ENCODE peak calls at places on chromosomes 1 and 21, in eight cellular contexts. One of them, this sample, is unnamed.

GRCh38 chr1:110976089-110976488 is 12.4 kb upstream of the LRIF1 start:
- DNase-seq in prostate gland: no peak
- DNase-seq in kidney epithelial cell: no peak
- DNase-seq in GM23338: no peak
- DNase-seq in iPS DF 6.9: no peak
- DNase-seq in HL-60: no peak
- DNase-seq in GM12865: no peak
- DNase-seq in astrocyte of the cerebellum: no peak
- DNase-seq in this sample: no peak

GRCh38 chr1:226679853-226680516 is 59.1 kb downstream of the ITPKB start:
- DNase-seq in prostate gland: peak; percentile 85
- DNase-seq in kidney epithelial cell: no peak
- DNase-seq in GM23338: peak; percentile 99
- DNase-seq in iPS DF 6.9: peak; percentile 94
- DNase-seq in HL-60: peak; percentile 71
- DNase-seq in GM12865: peak; percentile 49
- DNase-seq in astrocyte of the cerebellum: peak; percentile 76
- DNase-seq in this sample: peak; percentile 83

GRCh38 chr21:29091032-29091431 is 17.6 kb upstream of the CCT8 start:
- DNase-seq in prostate gland: no peak
- DNase-seq in kidney epithelial cell: no peak
- DNase-seq in GM23338: no peak
- DNase-seq in iPS DF 6.9: no peak
- DNase-seq in HL-60: no peak
- DNase-seq in GM12865: no peak
- DNase-seq in astrocyte of the cerebellum: no peak
- DNase-seq in this sample: no peak

GRCh38 chr21:28068455-28069358 is 924.0 kb downstream of the LTN1 start:
- DNase-seq in prostate gland: no peak
- DNase-seq in kidney epithelial cell: no peak
- DNase-seq in GM23338: no peak
- DNase-seq in iPS DF 6.9: no peak
- DNase-seq in HL-60: no peak
- DNase-seq in GM12865: no peak
- DNase-seq in astrocyte of the cerebellum: no peak
- DNase-seq in this sample: no peak

GRCh38 chr1:51990478-51990965 is at the start of gene RAB3B:
- DNase-seq in prostate gland: peak; percentile 79
- DNase-seq in kidney epithelial cell: peak; percentile 43
- DNase-seq in GM23338: peak; percentile 95
- DNase-seq in iPS DF 6.9: peak; percentile 83
- DNase-seq in HL-60: peak; percentile 25
- DNase-seq in GM12865: peak; percentile 68
- DNase-seq in astrocyte of the cerebellum: peak; percentile 20
- DNase-seq in this sample: peak; percentile 55

GRCh38 chr1:151491641-151492040 is 19.5 kb upstream of the CGN start:
- DNase-seq in prostate gland: no peak
- DNase-seq in kidney epithelial cell: no peak
- DNase-seq in GM23338: no peak
- DNase-seq in iPS DF 6.9: no peak
- DNase-seq in HL-60: no peak
- DNase-seq in GM12865: no peak
- DNase-seq in astrocyte of the cerebellum: no peak
- DNase-seq in this sample: no peak

GRCh38 chr21:42833439-42833815 is 45.9 kb downstream of the WDR4 start:
- DNase-seq in prostate gland: no peak
- DNase-seq in kidney epithelial cell: no peak
- DNase-seq in GM23338: peak; percentile 47
- DNase-seq in iPS DF 6.9: no peak
- DNase-seq in HL-60: peak; percentile 67
- DNase-seq in GM12865: peak; percentile 77
- DNase-seq in astrocyte of the cerebellum: no peak
- DNase-seq in this sample: no peak

GRCh38 chr21:42861311-42862122 is 17.8 kb downstream of the WDR4 start:
- DNase-seq in prostate gland: no peak
- DNase-seq in kidney epithelial cell: no peak
- DNase-seq in GM23338: no peak
- DNase-seq in iPS DF 6.9: no peak
- DNase-seq in HL-60: no peak
- DNase-seq in GM12865: no peak
- DNase-seq in astrocyte of the cerebellum: no peak
- DNase-seq in this sample: no peak

GRCh38 chr1:240591552-240591951 is 20.4 kb downstream of the GREM2 start:
- DNase-seq in prostate gland: no peak
- DNase-seq in kidney epithelial cell: no peak
- DNase-seq in GM23338: no peak
- DNase-seq in iPS DF 6.9: no peak
- DNase-seq in HL-60: no peak
- DNase-seq in GM12865: no peak
- DNase-seq in astrocyte of the cerebellum: no peak
- DNase-seq in this sample: no peak

GRCh38 chr1:31830511-31830910 is 14.7 kb upstream of the SPOCD1 start:
- DNase-seq in prostate gland: no peak
- DNase-seq in kidney epithelial cell: no peak
- DNase-seq in GM23338: no peak
- DNase-seq in iPS DF 6.9: no peak
- DNase-seq in HL-60: no peak
- DNase-seq in GM12865: no peak
- DNase-seq in astrocyte of the cerebellum: no peak
- DNase-seq in this sample: peak; percentile 87

GRCh38 chr1:182588460-182589396 is at the start of gene RNASEL:
- DNase-seq in prostate gland: peak; percentile 76
- DNase-seq in kidney epithelial cell: peak; percentile 42
- DNase-seq in GM23338: peak; percentile 73
- DNase-seq in iPS DF 6.9: peak; percentile 35
- DNase-seq in HL-60: peak; percentile 76
- DNase-seq in GM12865: peak; percentile 73
- DNase-seq in astrocyte of the cerebellum: no peak
- DNase-seq in this sample: peak; percentile 86

GRCh38 chr1:48903291-48903690 is 126.6 kb upstream of the BEND5 start:
- DNase-seq in prostate gland: no peak
- DNase-seq in kidney epithelial cell: no peak
- DNase-seq in GM23338: no peak
- DNase-seq in iPS DF 6.9: no peak
- DNase-seq in HL-60: no peak
- DNase-seq in GM12865: no peak
- DNase-seq in astrocyte of the cerebellum: no peak
- DNase-seq in this sample: no peak

GRCh38 chr21:37862536-37862935 is 53.7 kb downstream of the KCNJ6 start:
- DNase-seq in prostate gland: no peak
- DNase-seq in kidney epithelial cell: no peak
- DNase-seq in GM23338: peak; percentile 59
- DNase-seq in iPS DF 6.9: no peak
- DNase-seq in HL-60: peak; percentile 83
- DNase-seq in GM12865: peak; percentile 35
- DNase-seq in astrocyte of the cerebellum: no peak
- DNase-seq in this sample: no peak

GRCh38 chr1:91501527-91501859 is 842 bp downstream of the CDC7 start:
- DNase-seq in prostate gland: no peak
- DNase-seq in kidney epithelial cell: no peak
- DNase-seq in GM23338: peak; percentile 70
- DNase-seq in iPS DF 6.9: peak; percentile 13
- DNase-seq in HL-60: no peak
- DNase-seq in GM12865: peak; percentile 62
- DNase-seq in astrocyte of the cerebellum: peak; percentile 3
- DNase-seq in this sample: no peak

GRCh38 chr1:91500756-91501526 is at the start of gene CDC7:
- DNase-seq in prostate gland: peak; percentile 87
- DNase-seq in kidney epithelial cell: peak; percentile 56
- DNase-seq in GM23338: peak; percentile 95
- DNase-seq in iPS DF 6.9: peak; percentile 73
- DNase-seq in HL-60: peak; percentile 90
- DNase-seq in GM12865: peak; percentile 95
- DNase-seq in astrocyte of the cerebellum: peak; percentile 87
- DNase-seq in this sample: peak; percentile 90

GRCh38 chr1:91503332-91503900 is 2.8 kb downstream of the CDC7 start:
- DNase-seq in prostate gland: no peak
- DNase-seq in kidney epithelial cell: no peak
- DNase-seq in GM23338: no peak
- DNase-seq in iPS DF 6.9: no peak
- DNase-seq in HL-60: no peak
- DNase-seq in GM12865: no peak
- DNase-seq in astrocyte of the cerebellum: no peak
- DNase-seq in this sample: no peak

GRCh38 chr1:91502882-91503184 is 2.2 kb downstream of the CDC7 start:
- DNase-seq in prostate gland: no peak
- DNase-seq in kidney epithelial cell: no peak
- DNase-seq in GM23338: no peak
- DNase-seq in iPS DF 6.9: no peak
- DNase-seq in HL-60: peak; percentile 20
- DNase-seq in GM12865: peak; percentile 40
- DNase-seq in astrocyte of the cerebellum: peak; percentile 5
- DNase-seq in this sample: no peak

DNA sequence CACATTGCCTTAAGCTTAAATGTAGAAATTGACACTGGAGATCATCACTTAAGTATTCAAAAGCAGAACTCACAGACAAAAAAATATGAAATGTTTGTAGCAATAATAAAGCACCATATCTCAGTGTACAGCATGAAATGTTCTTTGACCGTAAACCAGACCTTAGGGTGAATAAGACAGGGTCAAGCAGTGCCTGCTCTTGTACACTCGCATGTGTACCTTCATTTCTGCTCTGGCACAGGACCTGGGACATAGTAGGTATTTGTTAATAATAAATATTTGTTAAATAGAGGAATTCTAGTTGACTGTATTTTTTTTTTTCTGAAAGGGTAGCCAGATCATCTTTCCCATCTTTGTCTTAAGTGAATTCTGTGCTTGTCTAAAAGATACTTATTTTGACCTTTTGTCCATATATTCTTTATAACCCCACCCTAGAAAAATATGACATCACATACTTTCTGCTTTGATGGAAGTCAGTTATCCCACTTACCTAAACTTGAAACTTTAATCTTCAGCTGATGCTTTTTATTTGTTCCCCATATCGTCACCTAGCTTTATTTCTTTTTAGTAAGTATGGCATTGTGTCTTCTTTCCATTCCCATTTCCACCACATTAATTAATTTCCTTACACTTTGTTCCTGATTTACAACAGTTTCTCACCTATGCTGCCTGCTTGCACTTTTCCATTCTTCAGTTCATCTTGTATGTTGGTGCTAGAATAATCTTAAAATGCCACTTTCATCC is 1.7 kb downstream of the CDC7 start:
- DNase-seq in prostate gland: no peak
- DNase-seq in kidney epithelial cell: no peak
- DNase-seq in GM23338: no peak
- DNase-seq in iPS DF 6.9: no peak
- DNase-seq in HL-60: no peak
- DNase-seq in GM12865: no peak
- DNase-seq in astrocyte of the cerebellum: no peak
- DNase-seq in this sample: no peak
- H3K4me3 ChIP-seq in prostate gland: no peak overlapping the region
- H3K4me3 ChIP-seq in kidney epithelial cell: peak overlapping the region; percentile 63
- H3K4me3 ChIP-seq in GM23338: peak overlapping the region; percentile 51
- H3K4me3 ChIP-seq in iPS DF 6.9: no peak overlapping the region
- H3K4me3 ChIP-seq in HL-60: peak overlapping the region; percentile 71
- H3K4me3 ChIP-seq in GM12865: peak overlapping the region; percentile 88
- H3K4me3 ChIP-seq in astrocyte of the cerebellum: peak overlapping the region; percentile 75
- H3K4me3 ChIP-seq in this sample: no peak overlapping the region

GRCh38 chr1:211699059-211699458 is 23.6 kb upstream of the NEK2 start:
- DNase-seq in prostate gland: no peak
- DNase-seq in kidney epithelial cell: no peak
- DNase-seq in GM23338: peak; percentile 69
- DNase-seq in iPS DF 6.9: no peak
- DNase-seq in HL-60: no peak
- DNase-seq in GM12865: no peak
- DNase-seq in astrocyte of the cerebellum: no peak
- DNase-seq in this sample: no peak
- H3K4me3 ChIP-seq in prostate gland: no peak overlapping the region
- H3K4me3 ChIP-seq in kidney epithelial cell: no peak overlapping the region
- H3K4me3 ChIP-seq in GM23338: peak overlapping the region; percentile 78
- H3K4me3 ChIP-seq in iPS DF 6.9: peak overlapping the region; percentile 73
- H3K4me3 ChIP-seq in HL-60: no peak overlapping the region
- H3K4me3 ChIP-seq in GM12865: no peak overlapping the region
- H3K4me3 ChIP-seq in astrocyte of the cerebellum: no peak overlapping the region
- H3K4me3 ChIP-seq in this sample: no peak overlapping the region

DNA sequence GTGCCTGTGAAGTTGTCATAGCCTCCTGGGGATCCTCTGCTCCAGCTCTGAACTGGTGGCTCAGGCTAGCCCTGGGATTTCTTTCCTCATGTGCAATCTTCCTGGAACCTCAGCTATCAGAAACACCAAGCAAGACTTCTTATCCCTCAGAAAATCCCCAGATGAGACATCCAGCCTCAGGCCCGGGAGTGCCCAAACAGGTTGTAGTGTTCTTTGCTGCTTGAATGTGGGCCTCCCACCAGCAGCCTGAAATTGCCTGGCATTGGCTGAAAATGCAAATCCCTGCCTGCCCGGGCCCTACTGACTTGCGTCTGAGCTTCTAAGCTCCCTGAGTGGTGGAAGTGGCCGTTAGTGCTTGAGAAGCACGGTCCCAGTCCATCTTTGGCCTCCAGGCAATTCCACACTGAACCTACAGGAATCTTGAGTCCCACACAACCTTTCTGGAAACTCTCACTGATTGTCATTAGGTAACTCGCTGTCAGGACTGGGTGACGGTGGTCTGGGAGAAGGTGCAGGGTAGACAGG is 146.8 kb downstream of the ZBTB18 start:
- DNase-seq in prostate gland: no peak
- DNase-seq in kidney epithelial cell: no peak
- DNase-seq in GM23338: no peak
- DNase-seq in iPS DF 6.9: no peak
- DNase-seq in HL-60: no peak
- DNase-seq in GM12865: no peak
- DNase-seq in astrocyte of the cerebellum: no peak
- DNase-seq in this sample: no peak
- H3K4me3 ChIP-seq in prostate gland: no peak overlapping the region
- H3K4me3 ChIP-seq in kidney epithelial cell: no peak overlapping the region
- H3K4me3 ChIP-seq in GM23338: no peak overlapping the region
- H3K4me3 ChIP-seq in iPS DF 6.9: no peak overlapping the region
- H3K4me3 ChIP-seq in HL-60: no peak overlapping the region
- H3K4me3 ChIP-seq in GM12865: no peak overlapping the region
- H3K4me3 ChIP-seq in astrocyte of the cerebellum: no peak overlapping the region
- H3K4me3 ChIP-seq in this sample: no peak overlapping the region

DNA sequence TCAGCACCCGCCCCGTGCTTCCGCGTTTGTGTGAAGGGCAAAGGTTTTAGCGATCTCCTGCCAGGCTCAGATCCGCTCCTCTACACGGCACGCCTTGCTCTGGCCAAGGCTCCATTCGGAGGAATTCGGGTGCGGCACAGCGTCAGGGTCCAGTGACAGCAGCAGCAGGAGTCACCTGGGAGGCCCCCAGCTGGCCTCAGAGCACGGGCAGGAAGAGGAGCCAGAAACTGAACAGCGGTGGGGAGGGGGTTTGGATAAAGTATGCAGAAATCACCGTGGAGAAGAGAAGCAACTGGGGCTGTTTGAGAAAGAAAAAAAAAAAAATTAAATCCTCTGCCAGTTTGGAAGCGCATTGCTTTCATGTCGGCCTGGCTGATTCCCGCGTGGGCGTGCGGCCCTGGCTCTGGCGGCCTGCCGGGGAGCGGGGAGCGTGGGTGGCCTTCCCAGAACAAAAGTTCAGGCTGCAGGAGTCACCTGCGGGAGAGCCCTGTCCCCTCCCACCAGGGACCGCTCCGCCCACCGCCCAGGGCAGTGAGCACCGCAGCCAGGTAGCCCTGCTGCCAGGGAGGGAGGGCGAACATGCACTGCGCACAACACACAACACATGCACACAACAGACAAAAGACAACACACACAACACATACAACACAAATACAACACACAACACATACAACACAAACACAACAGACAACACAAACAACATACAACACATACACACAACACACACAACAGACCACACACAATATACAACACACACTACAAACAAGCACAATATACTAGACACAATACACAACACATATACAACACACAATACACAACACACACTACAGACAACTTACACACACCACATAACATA is 107.6 kb downstream of the ETS2 start:
- DNase-seq in prostate gland: peak; percentile 87
- DNase-seq in kidney epithelial cell: no peak
- DNase-seq in GM23338: peak; percentile 78
- DNase-seq in iPS DF 6.9: no peak
- DNase-seq in HL-60: no peak
- DNase-seq in GM12865: no peak
- DNase-seq in astrocyte of the cerebellum: peak; percentile 8
- DNase-seq in this sample: peak; percentile 96
- H3K4me3 ChIP-seq in prostate gland: no peak overlapping the region
- H3K4me3 ChIP-seq in kidney epithelial cell: no peak overlapping the region
- H3K4me3 ChIP-seq in GM23338: peak overlapping the region; percentile 58
- H3K4me3 ChIP-seq in iPS DF 6.9: peak overlapping the region; percentile 8
- H3K4me3 ChIP-seq in HL-60: no peak overlapping the region
- H3K4me3 ChIP-seq in GM12865: no peak overlapping the region
- H3K4me3 ChIP-seq in astrocyte of the cerebellum: no peak overlapping the region
- H3K4me3 ChIP-seq in this sample: no peak overlapping the region

This sample was measured in thyroid gland.